ENCODE peak calls at places on chromosomes 1 and 21, in six cellular contexts. One of them, this sample, is unnamed.

GRCh38 chr1:178541829-178542553 is 29.1 kb downstream of the TEX35 start:
- DNase-seq in A673: peak
- DNase-seq in heart right ventricle: peak
- DNase-seq in C1 segment of cervical spinal cord: peak
- DNase-seq in WTC11: peak
- DNase-seq in WERI-Rb-1: peak
- DNase-seq in this sample: peak

GRCh38 chr1:62082456-62083363 is 111.9 kb upstream of the L1TD1 start:
- DNase-seq in A673: peak
- DNase-seq in heart right ventricle: peak
- DNase-seq in C1 segment of cervical spinal cord: no peak
- DNase-seq in WTC11: peak
- DNase-seq in WERI-Rb-1: peak
- DNase-seq in this sample: no peak

GRCh38 chr1:101130673-101131072 is 105.1 kb upstream of the DPH5 start:
- DNase-seq in A673: no peak
- DNase-seq in heart right ventricle: no peak
- DNase-seq in C1 segment of cervical spinal cord: no peak
- DNase-seq in WTC11: no peak
- DNase-seq in WERI-Rb-1: no peak
- DNase-seq in this sample: no peak

GRCh38 chr1:62397301-62397700 is 39.5 kb upstream of the USP1 start:
- DNase-seq in A673: no peak
- DNase-seq in heart right ventricle: no peak
- DNase-seq in C1 segment of cervical spinal cord: no peak
- DNase-seq in WTC11: no peak
- DNase-seq in WERI-Rb-1: no peak
- DNase-seq in this sample: no peak

GRCh38 chr1:225689882-225690459 is 37.0 kb upstream of the ENAH start:
- DNase-seq in A673: no peak
- DNase-seq in heart right ventricle: no peak
- DNase-seq in C1 segment of cervical spinal cord: no peak
- DNase-seq in WTC11: no peak
- DNase-seq in WERI-Rb-1: no peak
- DNase-seq in this sample: no peak

GRCh38 chr1:15617874-15618684 is 821 bp downstream of the DDI2 start:
- DNase-seq in A673: peak
- DNase-seq in heart right ventricle: no peak
- DNase-seq in C1 segment of cervical spinal cord: no peak
- DNase-seq in WTC11: no peak
- DNase-seq in WERI-Rb-1: peak
- DNase-seq in this sample: no peak

GRCh38 chr21:41953249-41953830 is 478 bp downstream of the C2CD2 start:
- DNase-seq in A673: no peak
- DNase-seq in heart right ventricle: peak
- DNase-seq in C1 segment of cervical spinal cord: no peak
- DNase-seq in WTC11: peak
- DNase-seq in WERI-Rb-1: peak
- DNase-seq in this sample: peak

GRCh38 chr21:33390479-33390878 is 12.7 kb upstream of the IFNGR2 start:
- DNase-seq in A673: no peak
- DNase-seq in heart right ventricle: no peak
- DNase-seq in C1 segment of cervical spinal cord: no peak
- DNase-seq in WTC11: no peak
- DNase-seq in WERI-Rb-1: no peak
- DNase-seq in this sample: no peak

GRCh38 chr1:35220976-35221375 is 28.0 kb upstream of the SFPQ start:
- DNase-seq in A673: peak
- DNase-seq in heart right ventricle: no peak
- DNase-seq in C1 segment of cervical spinal cord: no peak
- DNase-seq in WTC11: peak
- DNase-seq in WERI-Rb-1: peak
- DNase-seq in this sample: no peak

GRCh38 chr1:3213730-3214129 is 144.7 kb downstream of the PRDM16 start:
- DNase-seq in A673: no peak
- DNase-seq in heart right ventricle: no peak
- DNase-seq in C1 segment of cervical spinal cord: no peak
- DNase-seq in WTC11: no peak
- DNase-seq in WERI-Rb-1: peak
- DNase-seq in this sample: no peak

GRCh38 chr1:145884675-145885074 is 991 bp downstream of the ANKRD35 start:
- DNase-seq in A673: no peak
- DNase-seq in heart right ventricle: no peak
- DNase-seq in C1 segment of cervical spinal cord: no peak
- DNase-seq in WTC11: no peak
- DNase-seq in WERI-Rb-1: no peak
- DNase-seq in this sample: no peak

GRCh38 chr1:205204552-205204951 is 7.0 kb downstream of the DSTYK start:
- DNase-seq in A673: no peak
- DNase-seq in heart right ventricle: no peak
- DNase-seq in C1 segment of cervical spinal cord: no peak
- DNase-seq in WTC11: no peak
- DNase-seq in WERI-Rb-1: no peak
- DNase-seq in this sample: no peak

GRCh38 chr1:193905288-193906085 is 719.1 kb upstream of the B3GALT2 start:
- DNase-seq in A673: no peak
- DNase-seq in heart right ventricle: no peak
- DNase-seq in C1 segment of cervical spinal cord: no peak
- DNase-seq in WTC11: no peak
- DNase-seq in WERI-Rb-1: no peak
- DNase-seq in this sample: no peak

GRCh38 chr1:162717548-162717947 is 73.0 kb upstream of the HSD17B7 start:
- DNase-seq in A673: no peak
- DNase-seq in heart right ventricle: no peak
- DNase-seq in C1 segment of cervical spinal cord: no peak
- DNase-seq in WTC11: no peak
- DNase-seq in WERI-Rb-1: no peak
- DNase-seq in this sample: no peak

GRCh38 chr1:6948861-6949260 is 163.6 kb downstream of the CAMTA1 start:
- DNase-seq in A673: no peak
- DNase-seq in heart right ventricle: no peak
- DNase-seq in C1 segment of cervical spinal cord: no peak
- DNase-seq in WTC11: no peak
- DNase-seq in WERI-Rb-1: peak
- DNase-seq in this sample: no peak

GRCh38 chr1:38804062-38804886 is 55.3 kb downstream of the RRAGC start:
- DNase-seq in A673: peak
- DNase-seq in heart right ventricle: no peak
- DNase-seq in C1 segment of cervical spinal cord: no peak
- DNase-seq in WTC11: peak
- DNase-seq in WERI-Rb-1: no peak
- DNase-seq in this sample: no peak

GRCh38 chr1:106798991-106799390 is 257.5 kb upstream of the PRMT6 start:
- DNase-seq in A673: peak
- DNase-seq in heart right ventricle: no peak
- DNase-seq in C1 segment of cervical spinal cord: no peak
- DNase-seq in WTC11: no peak
- DNase-seq in WERI-Rb-1: peak
- DNase-seq in this sample: no peak

GRCh38 chr1:55446351-55446750 is 231.2 kb upstream of the USP24 start:
- DNase-seq in A673: no peak
- DNase-seq in heart right ventricle: no peak
- DNase-seq in C1 segment of cervical spinal cord: no peak
- DNase-seq in WTC11: no peak
- DNase-seq in WERI-Rb-1: no peak
- DNase-seq in this sample: no peak

GRCh38 chr1:54132485-54132884 is 20.3 kb downstream of the CDCP2 start:
- DNase-seq in A673: no peak
- DNase-seq in heart right ventricle: no peak
- DNase-seq in C1 segment of cervical spinal cord: no peak
- DNase-seq in WTC11: no peak
- DNase-seq in WERI-Rb-1: no peak
- DNase-seq in this sample: no peak

GRCh38 chr1:1573843-1574720 is 581 bp downstream of the SSU72 start:
- DNase-seq in A673: peak
- DNase-seq in heart right ventricle: peak
- DNase-seq in C1 segment of cervical spinal cord: peak
- DNase-seq in WTC11: peak
- DNase-seq in WERI-Rb-1: peak
- DNase-seq in this sample: peak

GRCh38 chr1:165907256-165907857 is 79.9 kb downstream of the UCK2 start:
- DNase-seq in A673: no peak
- DNase-seq in heart right ventricle: no peak
- DNase-seq in C1 segment of cervical spinal cord: no peak
- DNase-seq in WTC11: no peak
- DNase-seq in WERI-Rb-1: no peak
- DNase-seq in this sample: no peak

GRCh38 chr21:15592271-15592860 is 137.4 kb upstream of the USP25 start:
- DNase-seq in A673: peak
- DNase-seq in heart right ventricle: no peak
- DNase-seq in C1 segment of cervical spinal cord: peak
- DNase-seq in WTC11: no peak
- DNase-seq in WERI-Rb-1: no peak
- DNase-seq in this sample: no peak

GRCh38 chr1:184405094-184405493 is 18.3 kb downstream of the C1orf21 start:
- DNase-seq in A673: no peak
- DNase-seq in heart right ventricle: no peak
- DNase-seq in C1 segment of cervical spinal cord: no peak
- DNase-seq in WTC11: no peak
- DNase-seq in WERI-Rb-1: no peak
- DNase-seq in this sample: no peak

GRCh38 chr1:63190171-63190570 is 132.2 kb upstream of the FOXD3 start:
- DNase-seq in A673: no peak
- DNase-seq in heart right ventricle: no peak
- DNase-seq in C1 segment of cervical spinal cord: no peak
- DNase-seq in WTC11: no peak
- DNase-seq in WERI-Rb-1: no peak
- DNase-seq in this sample: no peak

GRCh38 chr1:198873696-198874230 is 234.9 kb downstream of the PTPRC start:
- DNase-seq in A673: no peak
- DNase-seq in heart right ventricle: no peak
- DNase-seq in C1 segment of cervical spinal cord: peak
- DNase-seq in WTC11: no peak
- DNase-seq in WERI-Rb-1: no peak
- DNase-seq in this sample: no peak

GRCh38 chr1:16088996-16089395 is 15.5 kb upstream of the FAM131C start:
- DNase-seq in A673: no peak
- DNase-seq in heart right ventricle: no peak
- DNase-seq in C1 segment of cervical spinal cord: no peak
- DNase-seq in WTC11: no peak
- DNase-seq in WERI-Rb-1: no peak
- DNase-seq in this sample: peak

GRCh38 chr21:33402011-33402979 is 918 bp upstream of the IFNGR2 start:
- DNase-seq in A673: peak
- DNase-seq in heart right ventricle: peak
- DNase-seq in C1 segment of cervical spinal cord: peak
- DNase-seq in WTC11: peak
- DNase-seq in WERI-Rb-1: peak
- DNase-seq in this sample: peak

GRCh38 chr1:51915958-51916357 is 37.4 kb upstream of the NRDC start:
- DNase-seq in A673: no peak
- DNase-seq in heart right ventricle: no peak
- DNase-seq in C1 segment of cervical spinal cord: no peak
- DNase-seq in WTC11: no peak
- DNase-seq in WERI-Rb-1: peak
- DNase-seq in this sample: no peak

GRCh38 chr1:168875819-168876218 is 146.8 kb upstream of the DPT start:
- DNase-seq in A673: no peak
- DNase-seq in heart right ventricle: no peak
- DNase-seq in C1 segment of cervical spinal cord: no peak
- DNase-seq in WTC11: no peak
- DNase-seq in WERI-Rb-1: no peak
- DNase-seq in this sample: no peak

GRCh38 chr1:43799656-43800629 is 92.6 kb downstream of the ST3GAL3 start:
- DNase-seq in A673: peak
- DNase-seq in heart right ventricle: no peak
- DNase-seq in C1 segment of cervical spinal cord: no peak
- DNase-seq in WTC11: no peak
- DNase-seq in WERI-Rb-1: peak
- DNase-seq in this sample: no peak

GRCh38 chr21:38712076-38712475 is 93.7 kb upstream of the ETS2 start:
- DNase-seq in A673: peak
- DNase-seq in heart right ventricle: no peak
- DNase-seq in C1 segment of cervical spinal cord: no peak
- DNase-seq in WTC11: peak
- DNase-seq in WERI-Rb-1: peak
- DNase-seq in this sample: no peak

GRCh38 chr21:42835211-42835610 is 44.1 kb downstream of the WDR4 start:
- DNase-seq in A673: no peak
- DNase-seq in heart right ventricle: no peak
- DNase-seq in C1 segment of cervical spinal cord: no peak
- DNase-seq in WTC11: no peak
- DNase-seq in WERI-Rb-1: no peak
- DNase-seq in this sample: no peak

GRCh38 chr1:38500352-38500751 is 359.2 kb downstream of the RRAGC start:
- DNase-seq in A673: peak
- DNase-seq in heart right ventricle: no peak
- DNase-seq in C1 segment of cervical spinal cord: no peak
- DNase-seq in WTC11: no peak
- DNase-seq in WERI-Rb-1: peak
- DNase-seq in this sample: no peak

GRCh38 chr1:18942340-18942739 is 14.1 kb downstream of the IFFO2 start:
- DNase-seq in A673: no peak
- DNase-seq in heart right ventricle: no peak
- DNase-seq in C1 segment of cervical spinal cord: no peak
- DNase-seq in WTC11: no peak
- DNase-seq in WERI-Rb-1: no peak
- DNase-seq in this sample: no peak

GRCh38 chr1:6123083-6123482 is 57.0 kb downstream of the CHD5 start:
- DNase-seq in A673: no peak
- DNase-seq in heart right ventricle: peak
- DNase-seq in C1 segment of cervical spinal cord: no peak
- DNase-seq in WTC11: peak
- DNase-seq in WERI-Rb-1: no peak
- DNase-seq in this sample: peak